ENCODE peak calls at places on chromosomes 1 and 21, in five cellular contexts. Z, K, E, O and C are unnamed samples.
A peak's percentile ranks its signal among the peaks of the same experiment; 100 is the strongest.

GRCh38 chr1:26156285-26157038 is 2.4 kb upstream of the FAM110D start:
- DNase-seq in K (peak; percentile 67), E (no peak), Z (no peak), O (peak; percentile 85), C (no peak)

GRCh38 chr1:16440480-16441311 is at the start of gene NECAP2:
- DNase-seq in Z (peak; percentile 89), E (peak; percentile 82), O (peak; percentile 96), K (peak; percentile 95), C (peak; percentile 91)

GRCh38 chr1:60559371-60559770 is 485.8 kb upstream of the C1orf87 start:
- DNase-seq in E (no peak), Z (no peak), O (no peak), K (no peak), C (no peak)

GRCh38 chr1:25833158-25833557 is 13.4 kb downstream of the MTFR1L start:
- DNase-seq in Z (no peak), E (no peak), K (no peak), O (no peak), C (no peak)

GRCh38 chr1:244394851-244395765 is 56.6 kb downstream of the ADSS2 start:
- DNase-seq in K (no peak), E (no peak), O (no peak), Z (no peak), C (no peak)

GRCh38 chr1:21775542-21775899 is 7.4 kb downstream of the USP48 start:
- DNase-seq in K (no peak), O (no peak), E (no peak), Z (no peak), C (no peak)

GRCh38 chr1:118503747-118504146 is 318.7 kb upstream of the SPAG17 start:
- DNase-seq in E (no peak), K (no peak), O (no peak), Z (no peak), C (no peak)

GRCh38 chr21:21232320-21232719 is 234.1 kb downstream of the NCAM2 start:
- DNase-seq in K (peak; percentile 53), Z (peak; percentile 50), O (no peak), E (peak; percentile 2), C (no peak)

GRCh38 chr21:16851054-16851453 is 661.8 kb upstream of the CXADR start:
- DNase-seq in Z (no peak), O (no peak), E (no peak), K (no peak), C (no peak)

GRCh38 chr1:109491372-109491771 is 2.5 kb upstream of the CYB561D1 start:
- DNase-seq in E (no peak), K (no peak), O (no peak), Z (no peak), C (no peak)

GRCh38 chr1:101653482-101653946 is 343.2 kb downstream of the OLFM3 start:
- DNase-seq in Z (no peak), K (no peak), O (no peak), E (no peak), C (peak; percentile 60)

GRCh38 chr1:223859037-223859436 is 13.3 kb upstream of the TP53BP2 start:
- DNase-seq in K (no peak), E (no peak), Z (no peak), O (no peak), C (no peak)

GRCh38 chr21:38227401-38227800 is 29.4 kb upstream of the KCNJ15 start:
- DNase-seq in E (no peak), Z (no peak), O (no peak), K (no peak), C (no peak)

GRCh38 chr1:25118554-25118953 is 113.7 kb downstream of the SYF2 start:
- DNase-seq in K (no peak), O (no peak), E (no peak), Z (no peak), C (no peak)

GRCh38 chr1:16279186-16279585 is 42.2 kb upstream of the CPLANE2 start:
- DNase-seq in O (no peak), E (no peak), Z (no peak), K (no peak), C (no peak)

DNA sequence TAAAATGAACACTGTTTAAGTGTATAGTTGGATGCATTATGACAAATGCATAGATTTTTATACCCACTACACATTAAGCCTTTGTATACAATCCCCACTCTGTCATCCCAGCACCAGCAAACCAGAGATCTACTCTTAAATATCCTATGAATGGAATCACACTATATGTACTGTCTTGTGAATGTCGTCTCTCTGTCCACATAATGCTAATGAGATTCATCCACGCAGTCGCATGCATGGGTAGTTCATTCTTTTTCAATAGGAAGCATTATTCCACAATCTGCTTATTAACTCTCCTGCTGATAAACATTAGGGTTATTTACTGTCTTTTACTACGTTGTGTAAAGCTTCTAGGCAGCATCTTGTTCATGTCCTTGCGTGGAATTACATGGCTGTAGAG is 892.3 kb downstream of the LTN1 start:
- DNase-seq in O (no peak), E (no peak), Z (no peak), K (no peak), C (no peak)
- H3K9me3 ChIP-seq in O (no peaks in the 10 kb centered on the region), E (no peaks in the 10 kb centered on the region), Z (no peaks in the 10 kb centered on the region), K (no peaks in the 10 kb centered on the region), C (no peaks in the 10 kb centered on the region)

DNA sequence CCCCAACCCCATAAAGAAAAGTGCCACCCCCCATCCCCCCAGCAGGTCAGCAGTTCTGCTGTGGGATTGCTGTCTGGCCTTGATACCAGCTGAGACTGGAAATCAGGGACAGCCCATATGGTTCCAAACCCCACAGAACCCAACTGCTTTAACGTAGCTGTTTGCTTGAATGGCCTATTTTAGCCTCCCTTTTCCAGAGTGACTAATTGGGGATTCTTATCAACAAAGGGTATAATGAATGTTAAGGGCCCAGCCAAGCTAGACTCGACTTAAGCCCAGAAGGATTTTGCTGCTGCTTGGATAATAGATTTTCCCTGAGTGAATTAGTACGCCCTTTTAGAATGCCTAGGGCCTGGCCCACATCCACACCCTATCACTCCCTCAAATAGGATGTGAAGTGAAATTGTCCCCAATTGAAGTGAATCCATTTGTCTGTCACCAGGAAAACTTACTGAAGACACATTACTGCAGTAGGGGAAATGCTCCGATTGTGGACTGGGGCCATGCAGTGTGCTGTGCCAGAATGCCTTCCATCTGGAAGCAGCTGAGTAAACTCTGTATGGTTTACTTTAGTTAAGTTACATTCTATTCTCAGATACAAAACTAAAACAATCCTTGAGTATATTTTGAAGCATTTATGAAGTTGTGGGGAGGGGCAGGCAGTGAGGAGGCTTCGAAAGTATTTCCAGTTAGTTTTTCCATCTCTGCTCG is 156.9 kb downstream of the DHRS3 start:
- DNase-seq in Z (peak; percentile 88), E (no peak), O (peak; percentile 62), K (no peak), C (no peak)
- H3K4me1 ChIP-seq in Z (peaks cover 31% of the 10 kb centered on the region), E (peaks cover 14% of the 10 kb centered on the region), O (peaks cover 88% of the 10 kb centered on the region), K (no peaks in the 10 kb centered on the region), C (no peaks in the 10 kb centered on the region)

GRCh38 chr1:55053265-55053954 is 14.1 kb downstream of the PCSK9 start:
- DNase-seq in E (no peak), K (no peak), O (no peak), Z (no peak), C (no peak)
- H3K27ac ChIP-seq in E (no peak overlapping the region), K (no peak overlapping the region), O (peak overlapping the region; percentile 17), Z (no peak overlapping the region), C (no peak overlapping the region)

DNA sequence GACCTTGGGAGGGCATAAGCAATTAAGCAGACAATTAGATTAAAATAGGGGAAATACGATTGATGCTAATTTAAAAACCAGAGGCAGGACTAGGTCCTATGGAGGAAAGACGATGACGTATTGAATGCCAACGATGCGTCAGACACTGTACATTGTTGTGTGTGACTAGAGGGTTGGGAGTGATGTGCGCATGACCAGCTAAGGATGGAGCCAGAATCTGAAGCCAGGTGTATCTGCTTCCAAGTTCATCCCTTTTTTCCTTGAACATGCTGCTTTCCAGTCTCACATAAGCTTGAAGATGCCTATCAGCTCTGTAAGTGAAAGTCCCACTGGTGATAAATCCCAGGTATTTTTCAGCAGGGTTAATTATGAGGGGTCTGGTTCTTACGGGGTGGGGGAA is 576.2 kb downstream of the MATN1 start:
- DNase-seq in K (no peak), O (no peak), Z (no peak), E (no peak), C (no peak)
- H3K9me3 ChIP-seq in K (no peaks in the 10 kb centered on the region), O (no peaks in the 10 kb centered on the region), Z (no peaks in the 10 kb centered on the region), E (no peaks in the 10 kb centered on the region), C (no peaks in the 10 kb centered on the region)

GRCh38 chr1:87795615-87796337 is 467.1 kb downstream of the LMO4 start:
- DNase-seq in E (no peak), K (no peak), O (no peak), Z (no peak), C (no peak)
- H3K4me1 ChIP-seq in E (no peaks in the 10 kb centered on the region), K (no peaks in the 10 kb centered on the region), O (no peaks in the 10 kb centered on the region), Z (peaks cover 3% of the 10 kb centered on the region), C (peaks cover 2% of the 10 kb centered on the region)

DNA sequence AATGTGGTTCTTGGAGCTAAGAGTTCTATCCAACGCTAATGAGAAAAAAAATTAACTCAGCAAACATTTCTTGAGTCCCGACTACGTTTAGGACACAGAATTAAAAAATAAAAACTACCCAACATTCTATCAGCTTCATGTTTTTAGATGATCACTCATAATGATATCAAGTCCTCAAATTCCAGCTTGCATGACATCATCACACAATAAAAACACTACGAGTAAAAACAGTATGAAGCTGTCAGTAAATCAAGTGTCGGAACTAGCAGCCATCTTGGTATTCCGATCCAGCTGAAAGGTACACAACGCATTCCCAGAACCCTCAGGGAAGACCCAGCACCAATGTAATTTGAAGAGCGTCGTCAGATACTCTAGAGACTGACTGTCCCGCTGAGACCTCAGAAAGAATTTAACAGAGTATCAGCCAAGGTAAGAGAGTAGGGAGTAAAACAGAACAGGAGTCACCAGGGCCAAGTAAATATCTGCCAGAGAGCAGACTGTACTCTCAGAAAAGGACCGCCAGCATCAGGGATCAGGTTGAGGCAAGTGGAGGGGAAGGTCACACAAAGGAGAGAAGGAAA is 57.0 kb downstream of the NRIP1 start:
- DNase-seq in Z (no peak), K (no peak), O (no peak), E (no peak), C (no peak)
- H3K27ac ChIP-seq in Z (no peak overlapping the region), K (no peak overlapping the region), O (no peak overlapping the region), E (no peak overlapping the region), C (no peak overlapping the region)

GRCh38 chr1:2942410-2942809 is 78.9 kb upstream of the ACTRT2 start:
- DNase-seq in Z (no peak), E (no peak), K (no peak), O (no peak), C (no peak)
- H3K9me3 ChIP-seq in Z (peaks cover 10% of the 10 kb centered on the region), E (peaks cover 8% of the 10 kb centered on the region), K (peaks cover 13% of the 10 kb centered on the region), O (peaks cover 16% of the 10 kb centered on the region), C (peaks cover 35% of the 10 kb centered on the region)

GRCh38 chr1:116760996-116761665 is 6.9 kb downstream of the CD2 start:
- DNase-seq in O (no peak), K (no peak), Z (no peak), E (no peak), C (no peak)
- H3K4me1 ChIP-seq in O (peaks cover 7% of the 10 kb centered on the region), K (peaks cover 55% of the 10 kb centered on the region), Z (no peaks in the 10 kb centered on the region), E (no peaks in the 10 kb centered on the region), C (no peaks in the 10 kb centered on the region)